ENCODE peak calls at places on chromosomes 7 and 10, in five cellular contexts. One of them, this sample, is unnamed. For H3K4me1, the result is how much of the 10 kb centered on the place peaks cover.

GRCh38 chr10:29838529-29838928 is 203.8 kb upstream of the SVIL start:
- DNase-seq in HepG2: no peak
- DNase-seq in K562: no peak
- DNase-seq in H1: no peak
- DNase-seq in HCT116: no peak
- DNase-seq in this sample: no peak

GRCh38 chr10:80794996-80795395 is 257.3 kb downstream of the SH2D4B start:
- DNase-seq in HepG2: no peak
- DNase-seq in K562: no peak
- DNase-seq in H1: no peak
- DNase-seq in HCT116: no peak
- DNase-seq in this sample: no peak

GRCh38 chr7:146654048-146654447 is 537.4 kb downstream of the CNTNAP2 start:
- DNase-seq in HepG2: no peak
- DNase-seq in K562: no peak
- DNase-seq in H1: no peak
- DNase-seq in HCT116: no peak
- DNase-seq in this sample: no peak

GRCh38 chr10:79058899-79059771 is 9.6 kb upstream of the ZMIZ1 start:
- DNase-seq in HepG2: peak
- DNase-seq in K562: no peak
- DNase-seq in H1: no peak
- DNase-seq in HCT116: no peak
- DNase-seq in this sample: no peak

GRCh38 chr7:88090233-88090632 is 129.6 kb downstream of the SRI start:
- DNase-seq in HepG2: no peak
- DNase-seq in K562: no peak
- DNase-seq in H1: no peak
- DNase-seq in HCT116: no peak
- DNase-seq in this sample: no peak

GRCh38 chr7:106895246-106895864 is 30.3 kb downstream of the PIK3CG start:
- DNase-seq in HepG2: no peak
- DNase-seq in K562: no peak
- DNase-seq in H1: no peak
- DNase-seq in HCT116: no peak
- DNase-seq in this sample: no peak

GRCh38 chr10:2120781-2121180 is 383.5 kb upstream of the ADARB2 start:
- DNase-seq in HepG2: no peak
- DNase-seq in K562: no peak
- DNase-seq in H1: no peak
- DNase-seq in HCT116: no peak
- DNase-seq in this sample: no peak

GRCh38 chr7:2633538-2634264 is 1.9 kb downstream of the TTYH3 start:
- DNase-seq in HepG2: peak
- DNase-seq in K562: no peak
- DNase-seq in H1: no peak
- DNase-seq in HCT116: no peak
- DNase-seq in this sample: no peak

GRCh38 chr10:11437391-11438241 is 173.8 kb downstream of the USP6NL start:
- DNase-seq in HepG2: no peak
- DNase-seq in K562: no peak
- DNase-seq in H1: peak
- DNase-seq in HCT116: no peak
- DNase-seq in this sample: no peak

GRCh38 chr10:32210306-32211045 is 136.5 kb downstream of the EPC1 start:
- DNase-seq in HepG2: peak
- DNase-seq in K562: peak
- DNase-seq in H1: peak
- DNase-seq in HCT116: peak
- DNase-seq in this sample: no peak

GRCh38 chr7:45645141-45645969 is 71.2 kb downstream of the ADCY1 start:
- DNase-seq in HepG2: no peak
- DNase-seq in K562: no peak
- DNase-seq in H1: no peak
- DNase-seq in HCT116: no peak
- DNase-seq in this sample: no peak

GRCh38 chr10:91381562-91381923 is 28.6 kb upstream of the HECTD2 start:
- DNase-seq in HepG2: no peak
- DNase-seq in K562: no peak
- DNase-seq in H1: no peak
- DNase-seq in HCT116: no peak
- DNase-seq in this sample: no peak

GRCh38 chr10:3946234-3947229 is 161.5 kb upstream of the KLF6 start:
- DNase-seq in HepG2: no peak
- DNase-seq in K562: no peak
- DNase-seq in H1: no peak
- DNase-seq in HCT116: no peak
- DNase-seq in this sample: no peak

GRCh38 chr7:33794959-33795358 is 110.4 kb upstream of the BMPER start:
- DNase-seq in HepG2: no peak
- DNase-seq in K562: no peak
- DNase-seq in H1: no peak
- DNase-seq in HCT116: no peak
- DNase-seq in this sample: no peak

GRCh38 chr10:81027223-81027622 is 489.5 kb downstream of the SH2D4B start:
- DNase-seq in HepG2: no peak
- DNase-seq in K562: no peak
- DNase-seq in H1: no peak
- DNase-seq in HCT116: no peak
- DNase-seq in this sample: peak

GRCh38 chr10:97687785-97688781 is 1.0 kb upstream of the AVPI1 start:
- DNase-seq in HepG2: peak
- DNase-seq in K562: no peak
- DNase-seq in H1: no peak
- DNase-seq in HCT116: no peak
- DNase-seq in this sample: no peak

GRCh38 chr7:134014935-134015334 is 112.2 kb upstream of the LRGUK start:
- DNase-seq in HepG2: no peak
- DNase-seq in K562: no peak
- DNase-seq in H1: no peak
- DNase-seq in HCT116: no peak
- DNase-seq in this sample: no peak

GRCh38 chr7:130430841-130431713 is 9.7 kb downstream of the CEP41 start:
- DNase-seq in HepG2: no peak
- DNase-seq in K562: no peak
- DNase-seq in H1: no peak
- DNase-seq in HCT116: no peak
- DNase-seq in this sample: no peak

GRCh38 chr10:130202984-130203617 is 66.9 kb downstream of the GLRX3 start:
- DNase-seq in HepG2: no peak
- DNase-seq in K562: no peak
- DNase-seq in H1: no peak
- DNase-seq in HCT116: no peak
- DNase-seq in this sample: no peak

GRCh38 chr7:75019800-75020199 is 53.8 kb downstream of the RCC1L start:
- DNase-seq in HepG2: no peak
- DNase-seq in K562: peak
- DNase-seq in H1: no peak
- DNase-seq in HCT116: no peak
- DNase-seq in this sample: no peak

GRCh38 chr10:97596101-97597055 is 6.9 kb downstream of the C10orf62 start:
- DNase-seq in HepG2: peak
- DNase-seq in K562: no peak
- DNase-seq in H1: no peak
- DNase-seq in HCT116: peak
- DNase-seq in this sample: no peak

GRCh38 chr7:36658603-36659516 is 65.4 kb downstream of the AOAH start:
- DNase-seq in HepG2: peak
- DNase-seq in K562: no peak
- DNase-seq in H1: no peak
- DNase-seq in HCT116: no peak
- DNase-seq in this sample: peak
- H3K9ac ChIP-seq in HepG2: no peak
- H3K9ac ChIP-seq in K562: no peak
- H3K9ac ChIP-seq in H1: no peak
- H3K9ac ChIP-seq in HCT116: peak
- H3K9ac ChIP-seq in this sample: no peak

GRCh38 chr10:122050811-122051210 is 61.8 kb downstream of the TACC2 start:
- DNase-seq in HepG2: no peak
- DNase-seq in K562: no peak
- DNase-seq in H1: no peak
- DNase-seq in HCT116: no peak
- DNase-seq in this sample: no peak

GRCh38 chr10:122049076-122049475 is 60.1 kb downstream of the TACC2 start:
- DNase-seq in HepG2: no peak
- DNase-seq in K562: no peak
- DNase-seq in H1: no peak
- DNase-seq in HCT116: no peak
- DNase-seq in this sample: no peak

GRCh38 chr10:122052702-122053101 is 63.7 kb downstream of the TACC2 start:
- DNase-seq in HepG2: no peak
- DNase-seq in K562: no peak
- DNase-seq in H1: no peak
- DNase-seq in HCT116: no peak
- DNase-seq in this sample: no peak

GRCh38 chr10:122051609-122052385 is 62.8 kb downstream of the TACC2 start:
- DNase-seq in HepG2: peak
- DNase-seq in K562: peak
- DNase-seq in H1: peak
- DNase-seq in HCT116: peak
- DNase-seq in this sample: peak

GRCh38 chr10:122050316-122050715 is 61.4 kb downstream of the TACC2 start:
- DNase-seq in HepG2: no peak
- DNase-seq in K562: no peak
- DNase-seq in H1: no peak
- DNase-seq in HCT116: no peak
- DNase-seq in this sample: no peak
- H3K4me1 ChIP-seq in HepG2: half or more
- H3K4me1 ChIP-seq in K562: under half
- H3K4me1 ChIP-seq in H1: under half
- H3K4me1 ChIP-seq in HCT116: under half
- H3K4me1 ChIP-seq in this sample: under half

GRCh38 chr10:112724404-112724991 is 225.5 kb upstream of the TCF7L2 start:
- DNase-seq in HepG2: peak
- DNase-seq in K562: no peak
- DNase-seq in H1: peak
- DNase-seq in HCT116: no peak
- DNase-seq in this sample: no peak

GRCh38 chr10:112732277-112732891 is 217.7 kb upstream of the TCF7L2 start:
- DNase-seq in HepG2: no peak
- DNase-seq in K562: no peak
- DNase-seq in H1: peak
- DNase-seq in HCT116: no peak
- DNase-seq in this sample: peak

GRCh38 chr10:112723876-112724275 is 226.2 kb upstream of the TCF7L2 start:
- DNase-seq in HepG2: no peak
- DNase-seq in K562: no peak
- DNase-seq in H1: no peak
- DNase-seq in HCT116: no peak
- DNase-seq in this sample: no peak

GRCh38 chr10:112728997-112729396 is 221.1 kb upstream of the TCF7L2 start:
- DNase-seq in HepG2: no peak
- DNase-seq in K562: no peak
- DNase-seq in H1: no peak
- DNase-seq in HCT116: no peak
- DNase-seq in this sample: no peak

DNA sequence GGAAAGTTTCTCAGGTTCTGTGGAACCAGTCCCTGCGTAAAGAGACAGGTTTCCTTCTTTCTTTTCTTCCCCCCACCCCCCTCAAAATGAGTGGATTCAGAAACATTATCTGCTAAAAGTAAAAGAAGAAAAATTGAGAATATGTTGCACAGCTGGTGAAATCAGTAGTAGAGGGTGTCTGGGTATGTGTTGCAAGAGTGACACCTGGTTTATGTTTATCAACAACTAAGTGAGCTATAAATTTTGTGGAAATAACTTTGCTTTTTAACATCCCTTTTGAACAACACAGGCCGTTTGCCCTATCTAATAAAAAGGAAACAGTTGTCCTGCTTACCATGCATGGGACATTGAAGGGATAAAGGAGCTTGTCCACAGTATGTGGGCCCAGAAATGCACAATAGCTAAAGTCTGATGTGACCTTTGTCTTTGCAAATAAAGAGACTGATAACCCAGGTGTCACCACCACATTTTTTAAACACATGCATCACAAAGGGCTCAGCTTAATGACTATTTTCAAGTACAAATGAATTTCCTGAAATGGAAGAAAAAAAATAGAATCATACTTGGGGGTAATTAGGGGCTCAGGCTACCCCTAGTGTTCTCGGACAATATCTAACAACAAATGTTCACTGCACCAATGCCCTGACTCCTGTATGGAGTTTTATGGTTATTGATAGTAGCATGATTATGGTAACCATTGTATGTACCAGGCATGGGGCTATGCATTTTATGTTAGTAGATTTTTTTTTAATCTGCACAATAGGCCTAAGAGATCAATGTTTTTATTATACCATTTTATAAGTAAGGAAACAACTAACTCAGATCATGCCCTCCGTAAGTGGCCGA is 221.7 kb upstream of the TCF7L2 start:
- DNase-seq in HepG2: peak
- DNase-seq in K562: no peak
- DNase-seq in H1: peak
- DNase-seq in HCT116: no peak
- DNase-seq in this sample: no peak
- TF ChIP-seq ZNF274 in HepG2: no peak
- TF ChIP-seq ZNF274 in K562: no peak
- TF ChIP-seq ZNF274 in H1: no peak
- TF ChIP-seq ZNF274 in HCT116: no peak
- TF ChIP-seq ZNF274 in this sample: no peak

GRCh38 chr10:38146579-38147333 is 52.6 kb downstream of the ZNF37A start:
- DNase-seq in HepG2: no peak
- DNase-seq in K562: no peak
- DNase-seq in H1: no peak
- DNase-seq in HCT116: no peak
- DNase-seq in this sample: no peak
- H3K9ac ChIP-seq in HepG2: no peak
- H3K9ac ChIP-seq in K562: no peak
- H3K9ac ChIP-seq in H1: no peak
- H3K9ac ChIP-seq in HCT116: no peak
- H3K9ac ChIP-seq in this sample: no peak

This sample was measured in NT2/D1.